ENCODE peak calls at places on chromosomes 5 and 9, in four cellular contexts. One of them, this sample, is unnamed.

GRCh38 chr9:129418451-129418850 is 202.4 kb downstream of the C9orf50 start:
- DNase-seq in IMR-90: no peak
- DNase-seq in SK-MEL-5: no peak
- DNase-seq in progenitor cell of endocrine pancreas: no peak
- DNase-seq in this sample: no peak

GRCh38 chr5:140020601-140021177 is 22.4 kb downstream of the NRG2 start:
- DNase-seq in IMR-90: no peak
- DNase-seq in SK-MEL-5: no peak
- DNase-seq in progenitor cell of endocrine pancreas: no peak
- DNase-seq in this sample: no peak

GRCh38 chr5:21646469-21646868 is 1206.7 kb downstream of the CDH12 start:
- DNase-seq in IMR-90: peak
- DNase-seq in SK-MEL-5: no peak
- DNase-seq in progenitor cell of endocrine pancreas: no peak
- DNase-seq in this sample: no peak

GRCh38 chr9:86287013-86287412 is 4.7 kb upstream of the ISCA1 start:
- DNase-seq in IMR-90: peak
- DNase-seq in SK-MEL-5: peak
- DNase-seq in progenitor cell of endocrine pancreas: no peak
- DNase-seq in this sample: peak

GRCh38 chr5:140018096-140018481 is 25.0 kb downstream of the NRG2 start:
- DNase-seq in IMR-90: no peak
- DNase-seq in SK-MEL-5: no peak
- DNase-seq in progenitor cell of endocrine pancreas: no peak
- DNase-seq in this sample: no peak

GRCh38 chr5:20286512-20286911 is 298.5 kb upstream of the CDH18 start:
- DNase-seq in IMR-90: peak
- DNase-seq in SK-MEL-5: peak
- DNase-seq in progenitor cell of endocrine pancreas: no peak
- DNase-seq in this sample: peak

GRCh38 chr9:123866497-123866896 is 63.4 kb downstream of the DENND1A start:
- DNase-seq in IMR-90: no peak
- DNase-seq in SK-MEL-5: no peak
- DNase-seq in progenitor cell of endocrine pancreas: no peak
- DNase-seq in this sample: peak

GRCh38 chr5:139649082-139649991 is 1.2 kb downstream of the CXXC5 start:
- DNase-seq in IMR-90: no peak
- DNase-seq in SK-MEL-5: no peak
- DNase-seq in progenitor cell of endocrine pancreas: no peak
- DNase-seq in this sample: peak

GRCh38 chr9:38133595-38133994 is 64.6 kb upstream of the SHB start:
- DNase-seq in IMR-90: no peak
- DNase-seq in SK-MEL-5: no peak
- DNase-seq in progenitor cell of endocrine pancreas: no peak
- DNase-seq in this sample: no peak

GRCh38 chr9:114929166-114929565 is 1.2 kb downstream of the TNFSF8 start:
- DNase-seq in IMR-90: no peak
- DNase-seq in SK-MEL-5: no peak
- DNase-seq in progenitor cell of endocrine pancreas: no peak
- DNase-seq in this sample: no peak

GRCh38 chr9:12740845-12741244 is 34.0 kb upstream of the LURAP1L start:
- DNase-seq in IMR-90: peak
- DNase-seq in SK-MEL-5: no peak
- DNase-seq in progenitor cell of endocrine pancreas: no peak
- DNase-seq in this sample: peak

GRCh38 chr5:142753114-142753764 is 16.9 kb upstream of the ARHGAP26 start:
- DNase-seq in IMR-90: no peak
- DNase-seq in SK-MEL-5: no peak
- DNase-seq in progenitor cell of endocrine pancreas: no peak
- DNase-seq in this sample: no peak

GRCh38 chr5:173670791-173671120 is 54.3 kb upstream of the BOD1 start:
- DNase-seq in IMR-90: no peak
- DNase-seq in SK-MEL-5: no peak
- DNase-seq in progenitor cell of endocrine pancreas: no peak
- DNase-seq in this sample: no peak

GRCh38 chr5:10192309-10192708 is 57.4 kb downstream of the ATPSCKMT start:
- DNase-seq in IMR-90: peak
- DNase-seq in SK-MEL-5: no peak
- DNase-seq in progenitor cell of endocrine pancreas: no peak
- DNase-seq in this sample: peak

GRCh38 chr9:4370501-4370900 is 70.6 kb upstream of the GLIS3 start:
- DNase-seq in IMR-90: no peak
- DNase-seq in SK-MEL-5: no peak
- DNase-seq in progenitor cell of endocrine pancreas: no peak
- DNase-seq in this sample: no peak

GRCh38 chr9:78932849-78933627 is 636.1 kb downstream of the PSAT1 start:
- DNase-seq in IMR-90: peak
- DNase-seq in SK-MEL-5: no peak
- DNase-seq in progenitor cell of endocrine pancreas: no peak
- DNase-seq in this sample: peak

GRCh38 chr5:127875235-127876021 is 172.2 kb downstream of the CCDC192 start:
- DNase-seq in IMR-90: peak
- DNase-seq in SK-MEL-5: peak
- DNase-seq in progenitor cell of endocrine pancreas: peak
- DNase-seq in this sample: peak

GRCh38 chr5:164346785-164347630 is 841.6 kb downstream of the MAT2B start:
- DNase-seq in IMR-90: peak
- DNase-seq in SK-MEL-5: no peak
- DNase-seq in progenitor cell of endocrine pancreas: no peak
- DNase-seq in this sample: no peak

GRCh38 chr9:116998305-116998704 is 311.2 kb downstream of the TRIM32 start:
- DNase-seq in IMR-90: peak
- DNase-seq in SK-MEL-5: no peak
- DNase-seq in progenitor cell of endocrine pancreas: peak
- DNase-seq in this sample: peak

GRCh38 chr9:104927912-104928740 is at the start of gene ABCA1:
- DNase-seq in IMR-90: peak
- DNase-seq in SK-MEL-5: peak
- DNase-seq in progenitor cell of endocrine pancreas: peak
- DNase-seq in this sample: peak

GRCh38 chr9:75850459-75851200 is 39.8 kb upstream of the PCSK5 start:
- DNase-seq in IMR-90: no peak
- DNase-seq in SK-MEL-5: no peak
- DNase-seq in progenitor cell of endocrine pancreas: no peak
- DNase-seq in this sample: no peak

GRCh38 chr5:148268556-148268955 is at the start of gene SPINK13:
- DNase-seq in IMR-90: peak
- DNase-seq in SK-MEL-5: peak
- DNase-seq in progenitor cell of endocrine pancreas: no peak
- DNase-seq in this sample: peak

GRCh38 chr5:156670615-156671014 is 179.5 kb upstream of the PPP1R2B start:
- DNase-seq in IMR-90: no peak
- DNase-seq in SK-MEL-5: no peak
- DNase-seq in progenitor cell of endocrine pancreas: no peak
- DNase-seq in this sample: no peak

GRCh38 chr9:88270398-88270797 is 117.8 kb upstream of the SPIN1 start:
- DNase-seq in IMR-90: no peak
- DNase-seq in SK-MEL-5: no peak
- DNase-seq in progenitor cell of endocrine pancreas: no peak
- DNase-seq in this sample: peak

GRCh38 chr9:123081824-123082223 is 48.4 kb downstream of the GPR21 start:
- DNase-seq in IMR-90: peak
- DNase-seq in SK-MEL-5: peak
- DNase-seq in progenitor cell of endocrine pancreas: no peak
- DNase-seq in this sample: peak

GRCh38 chr9:83182071-83182470 is 119.1 kb upstream of the RASEF start:
- DNase-seq in IMR-90: no peak
- DNase-seq in SK-MEL-5: no peak
- DNase-seq in progenitor cell of endocrine pancreas: no peak
- DNase-seq in this sample: no peak

GRCh38 chr5:32843532-32843895 is 132.4 kb downstream of the NPR3 start:
- DNase-seq in IMR-90: no peak
- DNase-seq in SK-MEL-5: no peak
- DNase-seq in progenitor cell of endocrine pancreas: no peak
- DNase-seq in this sample: no peak

GRCh38 chr5:123116063-123116462 is 27.0 kb downstream of the PRDM6 start:
- DNase-seq in IMR-90: peak
- DNase-seq in SK-MEL-5: no peak
- DNase-seq in progenitor cell of endocrine pancreas: no peak
- DNase-seq in this sample: peak

This sample was measured in EL.